ENCODE peak calls at places on chromosomes 4 and X, in five cellular contexts. One of them, this sample, is unnamed.

GRCh38 chrX:118497180-118497814 is 1.7 kb downstream of the DOCK11 start:
- DNase-seq in stomach: no peak
- DNase-seq in breast epithelium: no peak
- DNase-seq in transverse colon: no peak
- DNase-seq in sigmoid colon: no peak
- DNase-seq in this sample: no peak

GRCh38 chrX:68199062-68199848 is 234.0 kb downstream of the OPHN1 start:
- DNase-seq in stomach: no peak
- DNase-seq in breast epithelium: no peak
- DNase-seq in transverse colon: no peak
- DNase-seq in sigmoid colon: no peak
- DNase-seq in this sample: no peak

GRCh38 chrX:123081766-123082165 is 102.3 kb upstream of the GRIA3 start:
- DNase-seq in stomach: no peak
- DNase-seq in breast epithelium: no peak
- DNase-seq in transverse colon: no peak
- DNase-seq in sigmoid colon: no peak
- DNase-seq in this sample: no peak

GRCh38 chr4:183409463-183409862 is 35.0 kb upstream of the CDKN2AIP start:
- DNase-seq in stomach: no peak
- DNase-seq in breast epithelium: no peak
- DNase-seq in transverse colon: no peak
- DNase-seq in sigmoid colon: peak
- DNase-seq in this sample: no peak

GRCh38 chrX:56281789-56282188 is 49.6 kb downstream of the KLF8 start:
- DNase-seq in stomach: no peak
- DNase-seq in breast epithelium: no peak
- DNase-seq in transverse colon: no peak
- DNase-seq in sigmoid colon: no peak
- DNase-seq in this sample: peak

GRCh38 chr4:8649631-8650261 is 57.2 kb downstream of the CPZ start:
- DNase-seq in stomach: peak
- DNase-seq in breast epithelium: peak
- DNase-seq in transverse colon: no peak
- DNase-seq in sigmoid colon: peak
- DNase-seq in this sample: no peak

GRCh38 chrX:120251471-120252011 is 929 bp downstream of the ZBTB33 start:
- DNase-seq in stomach: peak
- DNase-seq in breast epithelium: peak
- DNase-seq in transverse colon: peak
- DNase-seq in sigmoid colon: peak
- DNase-seq in this sample: peak

GRCh38 chrX:58025979-58026378 is 115.7 kb upstream of the ZXDA start:
- DNase-seq in stomach: peak
- DNase-seq in breast epithelium: no peak
- DNase-seq in transverse colon: peak
- DNase-seq in sigmoid colon: no peak
- DNase-seq in this sample: peak

GRCh38 chr4:137703225-137703624 is 170.9 kb upstream of the PCDH18 start:
- DNase-seq in stomach: no peak
- DNase-seq in breast epithelium: no peak
- DNase-seq in transverse colon: no peak
- DNase-seq in sigmoid colon: no peak
- DNase-seq in this sample: no peak

GRCh38 chrX:40140706-40141499 is 43.1 kb upstream of the BCOR start:
- DNase-seq in stomach: peak
- DNase-seq in breast epithelium: no peak
- DNase-seq in transverse colon: no peak
- DNase-seq in sigmoid colon: peak
- DNase-seq in this sample: no peak

GRCh38 chrX:54044877-54045328 is 630 bp upstream of the PHF8 start:
- DNase-seq in stomach: no peak
- DNase-seq in breast epithelium: no peak
- DNase-seq in transverse colon: no peak
- DNase-seq in sigmoid colon: no peak
- DNase-seq in this sample: no peak

GRCh38 chrX:128728943-128729342 is 676.7 kb upstream of the ACTRT1 start:
- DNase-seq in stomach: no peak
- DNase-seq in breast epithelium: no peak
- DNase-seq in transverse colon: no peak
- DNase-seq in sigmoid colon: no peak
- DNase-seq in this sample: no peak

GRCh38 chr4:114598191-114599121 is at the start of gene UGT8:
- DNase-seq in stomach: peak
- DNase-seq in breast epithelium: no peak
- DNase-seq in transverse colon: peak
- DNase-seq in sigmoid colon: no peak
- DNase-seq in this sample: peak

GRCh38 chrX:44675364-44676024 is 132.8 kb upstream of the FUNDC1 start:
- DNase-seq in stomach: no peak
- DNase-seq in breast epithelium: no peak
- DNase-seq in transverse colon: no peak
- DNase-seq in sigmoid colon: peak
- DNase-seq in this sample: peak

GRCh38 chrX:134603806-134604700 is 54.2 kb downstream of the PLAC1 start:
- DNase-seq in stomach: no peak
- DNase-seq in breast epithelium: no peak
- DNase-seq in transverse colon: no peak
- DNase-seq in sigmoid colon: no peak
- DNase-seq in this sample: peak

GRCh38 chr4:152256996-152257395 is 278.9 kb downstream of the FBXW7 start:
- DNase-seq in stomach: no peak
- DNase-seq in breast epithelium: no peak
- DNase-seq in transverse colon: no peak
- DNase-seq in sigmoid colon: no peak
- DNase-seq in this sample: no peak

GRCh38 chr4:118352843-118353373 is at the start of gene PRSS12:
- DNase-seq in stomach: peak
- DNase-seq in breast epithelium: peak
- DNase-seq in transverse colon: peak
- DNase-seq in sigmoid colon: peak
- DNase-seq in this sample: peak

GRCh38 chr4:42416017-42416416 is 18.7 kb downstream of the SHISA3 start:
- DNase-seq in stomach: no peak
- DNase-seq in breast epithelium: no peak
- DNase-seq in transverse colon: no peak
- DNase-seq in sigmoid colon: no peak
- DNase-seq in this sample: no peak

GRCh38 chr4:48375651-48376291 is 34.4 kb downstream of the SLAIN2 start:
- DNase-seq in stomach: peak
- DNase-seq in breast epithelium: no peak
- DNase-seq in transverse colon: peak
- DNase-seq in sigmoid colon: no peak
- DNase-seq in this sample: peak

GRCh38 chr4:121989715-121990114 is 37.9 kb upstream of the TRPC3 start:
- DNase-seq in stomach: no peak
- DNase-seq in breast epithelium: no peak
- DNase-seq in transverse colon: no peak
- DNase-seq in sigmoid colon: no peak
- DNase-seq in this sample: peak

GRCh38 chr4:74018771-74019170 is 19.7 kb downstream of the CXCL3 start:
- DNase-seq in stomach: no peak
- DNase-seq in breast epithelium: no peak
- DNase-seq in transverse colon: no peak
- DNase-seq in sigmoid colon: peak
- DNase-seq in this sample: peak

GRCh38 chr4:153560918-153561317 is 94.8 kb downstream of the TMEM131L start:
- DNase-seq in stomach: no peak
- DNase-seq in breast epithelium: no peak
- DNase-seq in transverse colon: no peak
- DNase-seq in sigmoid colon: no peak
- DNase-seq in this sample: no peak

GRCh38 chrX:1542994-1543725 is 6.2 kb upstream of the P2RY8 start:
- DNase-seq in stomach: no peak
- DNase-seq in breast epithelium: no peak
- DNase-seq in transverse colon: no peak
- DNase-seq in sigmoid colon: no peak
- DNase-seq in this sample: no peak

GRCh38 chrX:22396408-22396807 is 123.7 kb downstream of the CBLL2 start:
- DNase-seq in stomach: no peak
- DNase-seq in breast epithelium: no peak
- DNase-seq in transverse colon: no peak
- DNase-seq in sigmoid colon: no peak
- DNase-seq in this sample: no peak

GRCh38 chr4:122739174-122739573 is 6.7 kb downstream of the BBS12 start:
- DNase-seq in stomach: no peak
- DNase-seq in breast epithelium: no peak
- DNase-seq in transverse colon: no peak
- DNase-seq in sigmoid colon: no peak
- DNase-seq in this sample: no peak

DNA sequence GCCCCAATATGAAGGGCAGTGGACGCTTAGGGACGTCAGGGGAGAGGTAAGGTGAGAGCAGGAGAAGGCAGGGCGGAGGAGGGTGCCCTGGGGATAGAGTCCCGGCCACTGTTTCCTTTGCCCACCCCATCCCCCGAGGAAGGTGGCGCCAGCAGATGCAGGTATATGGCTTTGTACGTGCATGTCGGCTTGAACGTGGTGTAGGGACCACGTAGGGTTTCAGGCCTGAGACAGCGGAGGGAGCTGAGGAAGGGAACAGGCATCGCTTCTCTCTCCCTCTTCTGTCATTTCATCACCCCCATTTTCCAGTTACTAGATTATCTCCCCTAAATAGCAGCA is 97.9 kb downstream of the PHKA2 start:
- DNase-seq in stomach: no peak
- DNase-seq in breast epithelium: no peak
- DNase-seq in transverse colon: no peak
- DNase-seq in sigmoid colon: no peak
- DNase-seq in this sample: no peak
- H3K4me3 ChIP-seq in stomach: peak
- H3K4me3 ChIP-seq in breast epithelium: peak
- H3K4me3 ChIP-seq in transverse colon: peak
- H3K4me3 ChIP-seq in sigmoid colon: peak
- H3K4me3 ChIP-seq in this sample: no peak

GRCh38 chr4:86891785-86892638 is at the start of gene C4orf36:
- DNase-seq in stomach: peak
- DNase-seq in breast epithelium: peak
- DNase-seq in transverse colon: peak
- DNase-seq in sigmoid colon: peak
- DNase-seq in this sample: peak
- TF ChIP-seq POLR2A in stomach: no peak
- TF ChIP-seq POLR2A in breast epithelium: peak
- TF ChIP-seq POLR2A in transverse colon: no peak
- TF ChIP-seq POLR2A in sigmoid colon: no peak
- TF ChIP-seq POLR2A in this sample: no peak

DNA sequence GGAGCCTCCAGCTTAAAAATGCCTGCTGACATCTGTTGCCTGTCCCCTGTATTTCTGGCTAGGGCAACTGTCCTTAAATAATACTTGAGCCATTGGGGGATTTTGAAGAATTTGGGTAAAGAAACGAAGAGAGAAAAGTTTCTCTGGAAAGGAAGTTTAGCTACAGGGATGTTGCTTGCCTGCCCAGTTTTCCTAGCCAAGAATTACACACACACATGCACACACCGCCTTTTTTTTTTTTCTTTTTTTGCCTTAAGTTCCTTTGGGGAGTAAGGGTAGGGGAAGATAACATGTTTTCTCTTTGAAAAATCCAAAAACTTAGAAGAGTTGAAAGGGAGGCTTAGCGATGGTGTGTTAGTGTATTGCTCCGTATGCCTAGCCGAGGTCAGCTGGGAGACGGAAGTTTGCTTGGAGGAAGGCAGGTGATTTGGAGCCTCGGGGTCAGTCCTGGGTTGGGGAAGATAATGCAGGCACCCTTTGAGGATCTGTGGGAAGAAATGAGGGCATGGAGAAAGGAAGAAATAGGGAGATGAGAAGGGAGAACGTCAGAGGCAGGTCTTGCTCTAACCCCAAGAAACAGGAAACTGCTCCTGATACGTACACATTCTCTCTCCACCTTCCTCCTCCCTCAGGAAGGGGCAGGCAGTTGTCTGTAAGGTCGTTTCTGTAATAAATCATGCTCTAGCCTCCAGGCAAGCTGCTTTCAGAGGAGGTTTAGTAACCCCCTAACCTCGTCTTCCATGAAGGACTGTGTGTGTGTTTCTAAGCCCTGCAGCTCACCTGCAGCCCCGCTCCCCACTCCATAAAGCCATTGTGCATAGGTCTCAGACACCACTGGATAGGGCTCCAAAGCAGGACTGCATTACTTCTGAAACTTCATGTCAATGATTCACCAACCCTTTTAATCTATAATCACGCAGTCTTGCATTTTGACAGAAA is 10.5 kb downstream of the KLF3 start:
- DNase-seq in stomach: no peak
- DNase-seq in breast epithelium: no peak
- DNase-seq in transverse colon: no peak
- DNase-seq in sigmoid colon: no peak
- DNase-seq in this sample: peak
- TF ChIP-seq POLR2AphosphoS5 in stomach: no peak
- TF ChIP-seq POLR2AphosphoS5 in breast epithelium: no peak
- TF ChIP-seq POLR2AphosphoS5 in transverse colon: no peak
- TF ChIP-seq POLR2AphosphoS5 in sigmoid colon: no peak
- TF ChIP-seq POLR2AphosphoS5 in this sample: no peak

DNA sequence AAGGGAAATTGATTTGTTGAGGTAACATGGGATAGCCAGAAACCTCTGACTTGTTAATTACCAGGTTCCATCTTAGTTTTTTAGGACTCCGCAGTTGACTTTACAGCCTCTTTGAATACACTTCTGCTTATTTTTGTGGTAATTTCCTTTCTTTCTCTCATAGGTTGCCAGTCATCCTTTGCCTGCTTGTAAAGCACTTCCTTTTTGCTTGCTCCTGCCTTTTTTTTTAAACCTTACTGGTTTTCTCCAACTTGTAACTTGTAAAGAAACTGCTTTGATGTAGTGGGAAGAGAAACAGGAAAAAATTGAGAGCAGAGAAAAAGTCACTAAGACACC is 2.6 kb downstream of the PGK1 start:
- DNase-seq in stomach: no peak
- DNase-seq in breast epithelium: no peak
- DNase-seq in transverse colon: no peak
- DNase-seq in sigmoid colon: no peak
- DNase-seq in this sample: peak
- H3K4me3 ChIP-seq in stomach: peak
- H3K4me3 ChIP-seq in breast epithelium: no peak
- H3K4me3 ChIP-seq in transverse colon: peak
- H3K4me3 ChIP-seq in sigmoid colon: peak
- H3K4me3 ChIP-seq in this sample: peak

GRCh38 chr4:40057540-40058091 is 966 bp downstream of the N4BP2 start:
- DNase-seq in stomach: peak
- DNase-seq in breast epithelium: peak
- DNase-seq in transverse colon: peak
- DNase-seq in sigmoid colon: peak
- DNase-seq in this sample: peak
- TF ChIP-seq POLR2A in stomach: no peak
- TF ChIP-seq POLR2A in breast epithelium: no peak
- TF ChIP-seq POLR2A in transverse colon: peak
- TF ChIP-seq POLR2A in sigmoid colon: no peak
- TF ChIP-seq POLR2A in this sample: no peak

GRCh38 chr4:107896158-107896645 is 35.1 kb upstream of the CYP2U1 start:
- DNase-seq in stomach: no peak
- DNase-seq in breast epithelium: no peak
- DNase-seq in transverse colon: no peak
- DNase-seq in sigmoid colon: no peak
- DNase-seq in this sample: peak
- TF ChIP-seq POLR2AphosphoS5 in stomach: no peak
- TF ChIP-seq POLR2AphosphoS5 in breast epithelium: no peak
- TF ChIP-seq POLR2AphosphoS5 in transverse colon: peak
- TF ChIP-seq POLR2AphosphoS5 in sigmoid colon: no peak
- TF ChIP-seq POLR2AphosphoS5 in this sample: peak